ENCODE peak calls at places on chromosome 7, in nine cellular contexts. P, D, V, C, F, R, I, Y and H are unnamed samples.

GRCh38 chr7:1693419-1693990 is 23.4 kb downstream of the ELFN1 start:
- DNase-seq in P (no peak), D (no peak), V (no peak), C (no peak), F (no peak), R (peak; percentile 50), I (no peak), Y (no peak), H (no peak)

GRCh38 chr7:8500286-8500685 is 66.9 kb downstream of the NXPH1 start:
- DNase-seq in P (no peak), D (no peak), V (no peak), C (no peak), F (no peak), R (no peak), I (no peak), Y (peak; percentile 67), H (no peak)

GRCh38 chr7:2833087-2833910 is 10.8 kb downstream of the GNA12 start:
- DNase-seq in P (no peak), D (no peak), V (no peak), C (no peak), F (no peak), R (no peak), I (no peak), Y (no peak), H (no peak)

GRCh38 chr7:155464948-155465739 is 7.2 kb downstream of the EN2 start:
- DNase-seq in P (peak; percentile 40), D (no peak), V (no peak), C (no peak), F (no peak), R (no peak), I (no peak), Y (no peak), H (no peak)

GRCh38 chr7:27277628-27278027 is 35.0 kb downstream of the EVX1 start:
- DNase-seq in P (no peak), D (peak; percentile 33), V (peak; percentile 35), C (peak; percentile 82), F (no peak), R (no peak), I (no peak), Y (no peak), H (peak; percentile 67)

GRCh38 chr7:2109936-2110585 is 122.7 kb downstream of the MAD1L1 start:
- DNase-seq in P (peak; percentile 73), D (peak; percentile 83), V (peak; percentile 70), C (peak; percentile 94), F (peak; percentile 68), R (peak; percentile 77), I (no peak), Y (peak; percentile 85), H (peak; percentile 87)

GRCh38 chr7:83060218-83060617 is 102.5 kb downstream of the PCLO start:
- DNase-seq in P (no peak), D (no peak), V (no peak), C (no peak), F (no peak), R (no peak), I (no peak), Y (no peak), H (no peak)

GRCh38 chr7:36202347-36202896 is 49.4 kb downstream of the EEPD1 start:
- DNase-seq in P (no peak), D (no peak), V (no peak), C (peak; percentile 89), F (no peak), R (no peak), I (no peak), Y (no peak), H (no peak)

GRCh38 chr7:90210925-90211324 is 615 bp upstream of the STEAP2 start:
- DNase-seq in P (peak; percentile 24), D (no peak), V (peak; percentile 33), C (no peak), F (no peak), R (no peak), I (no peak), Y (no peak), H (no peak)

GRCh38 chr7:114784756-114785155 is 137.1 kb upstream of the MDFIC start:
- DNase-seq in P (no peak), D (no peak), V (no peak), C (no peak), F (no peak), R (no peak), I (no peak), Y (no peak), H (no peak)

GRCh38 chr7:151415375-151416112 is 5.7 kb upstream of the WDR86 start:
- DNase-seq in P (no peak), D (peak; percentile 38), V (peak; percentile 29), C (no peak), F (no peak), R (no peak), I (no peak), Y (no peak), H (no peak)

GRCh38 chr7:50495746-50496145 is 45.6 kb upstream of the FIGNL1 start:
- DNase-seq in P (no peak), D (no peak), V (no peak), C (no peak), F (no peak), R (no peak), I (no peak), Y (no peak), H (no peak)

GRCh38 chr7:158495256-158495655 is 92.4 kb downstream of the PTPRN2 start:
- DNase-seq in P (no peak), D (no peak), V (no peak), C (no peak), F (no peak), R (no peak), I (no peak), Y (no peak), H (no peak)

GRCh38 chr7:41826641-41827040 is 123.8 kb upstream of the INHBA start:
- DNase-seq in P (no peak), D (no peak), V (no peak), C (peak; percentile 20), F (no peak), R (no peak), I (no peak), Y (no peak), H (no peak)

GRCh38 chr7:110065112-110065511 is 1025.8 kb upstream of the LRRN3 start:
- DNase-seq in P (no peak), D (no peak), V (no peak), C (no peak), F (no peak), R (no peak), I (no peak), Y (no peak), H (no peak)

GRCh38 chr7:38195804-38196595 is 18.0 kb downstream of the STARD3NL start:
- DNase-seq in P (no peak), D (no peak), V (no peak), C (peak; percentile 47), F (no peak), R (no peak), I (no peak), Y (peak; percentile 79), H (no peak)